ENCODE peak calls at places on chromosome 2, in seven cellular contexts. D is upper lobe of right lung, E is fibroblast of pulmonary artery, Y is upper lobe of left lung, V is epithelial cell of esophagus, B is tibial nerve, A is transverse colon. J is an unnamed sample.

GRCh38 chr2:7567646-7568045 is 650.4 kb downstream of the RNF144A start:
- DNase-seq in D (no peak), B (no peak), Y (no peak), A (peak; percentile 18), E (no peak), V (no peak), J (no peak)

GRCh38 chr2:70190086-70190412 is 770 bp downstream of the C2orf42 start:
- DNase-seq in E (peak; percentile 60), V (no peak), B (no peak), D (no peak), A (peak; percentile 15), Y (no peak), J (no peak)

GRCh38 chr2:218354045-218354444 is 2.6 kb upstream of the CATIP start:
- DNase-seq in D (no peak), B (no peak), Y (no peak), E (no peak), V (no peak), A (no peak), J (no peak)

GRCh38 chr2:164625378-164625971 is 4.2 kb upstream of the GRB14 start:
- DNase-seq in D (no peak), A (no peak), V (peak; percentile 79), B (no peak), E (peak; percentile 67), Y (no peak), J (no peak)

GRCh38 chr2:66717491-66717890 is 282.6 kb downstream of the MEIS1 start:
- DNase-seq in Y (no peak), B (no peak), E (peak; percentile 14), D (no peak), A (no peak), V (no peak), J (no peak)

GRCh38 chr2:59584958-59585357 is 968.5 kb downstream of the BCL11A start:
- DNase-seq in V (peak; percentile 9), E (no peak), B (no peak), D (no peak), Y (no peak), A (peak; percentile 8), J (no peak)

GRCh38 chr2:171972329-171972982 is 27.3 kb upstream of the METAP1D start:
- DNase-seq in A (no peak), D (no peak), B (no peak), V (no peak), Y (no peak), E (peak; percentile 3), J (no peak)

GRCh38 chr2:1869987-1870386 is 125.7 kb upstream of the PXDN start:
- DNase-seq in B (no peak), Y (no peak), A (no peak), V (peak; percentile 8), D (no peak), E (no peak), J (no peak)

GRCh38 chr2:23524261-23524706 is 139.3 kb downstream of the KLHL29 start:
- DNase-seq in E (peak; percentile 28), D (no peak), B (no peak), A (no peak), V (peak; percentile 61), Y (peak; percentile 83), J (no peak)

GRCh38 chr2:19176977-19177376 is 181.4 kb downstream of the OSR1 start:
- DNase-seq in Y (no peak), V (peak; percentile 28), E (peak; percentile 35), A (no peak), B (no peak), D (no peak), J (no peak)

GRCh38 chr2:75729861-75730260 is 19.1 kb upstream of the GCFC2 start:
- DNase-seq in V (peak; percentile 26), Y (no peak), B (no peak), E (peak; percentile 26), D (no peak), A (no peak), J (no peak)

GRCh38 chr2:67234443-67234842 is 162.7 kb upstream of the ETAA1 start:
- DNase-seq in Y (no peak), V (peak; percentile 34), B (no peak), A (no peak), E (peak; percentile 69), D (no peak), J (no peak)

GRCh38 chr2:119249311-119249710 is 25.7 kb downstream of the STEAP3 start:
- DNase-seq in Y (no peak), V (no peak), E (no peak), D (no peak), B (no peak), A (no peak), J (no peak)

GRCh38 chr2:199716807-199717586 is 134.0 kb downstream of the FTCDNL1 start:
- DNase-seq in E (no peak), Y (no peak), B (no peak), V (peak; percentile 71), D (no peak), A (no peak), J (no peak)

GRCh38 chr2:105802587-105802986 is 57.9 kb downstream of the NCK2 start:
- DNase-seq in E (no peak), V (peak; percentile 53), D (no peak), Y (no peak), B (no peak), A (no peak), J (no peak)

GRCh38 chr2:49621014-49621413 is 466.7 kb upstream of the FSHR start:
- DNase-seq in Y (no peak), D (no peak), V (no peak), B (no peak), E (no peak), A (no peak), J (no peak)

GRCh38 chr2:238887616-238888015 is 39.7 kb downstream of the TWIST2 start:
- DNase-seq in Y (no peak), A (no peak), D (no peak), V (no peak), B (no peak), E (no peak), J (no peak)

GRCh38 chr2:27075219-27075871 is 3.1 kb upstream of the EMILIN1 start:
- DNase-seq in V (no peak), E (peak; percentile 76), A (peak; percentile 71), D (no peak), B (no peak), Y (no peak), J (no peak)

GRCh38 chr2:120441744-120442471 is 96.0 kb downstream of the INHBB start:
- DNase-seq in A (peak; percentile 46), B (peak; percentile 25), V (peak; percentile 63), Y (peak; percentile 91), D (peak; percentile 85), E (peak; percentile 25), J (no peak)

GRCh38 chr2:240525802-240526201 is 32.0 kb downstream of the ANKMY1 start:
- DNase-seq in V (no peak), A (no peak), E (no peak), B (no peak), Y (no peak), D (no peak), J (peak; percentile 44)

GRCh38 chr2:160474891-160475795 is 18.5 kb downstream of the RBMS1 start:
- DNase-seq in B (no peak), Y (no peak), V (no peak), A (no peak), E (peak; percentile 53), D (no peak), J (no peak)

GRCh38 chr2:127515383-127515915 is 10.8 kb downstream of the IWS1 start:
- DNase-seq in B (no peak), V (no peak), D (no peak), Y (no peak), A (no peak), E (peak; percentile 33), J (no peak)

GRCh38 chr2:240817496-240818292 is 2.3 kb downstream of the KIF1A start:
- DNase-seq in D (peak; percentile 61), Y (peak; percentile 77), A (no peak), V (no peak), B (no peak), E (no peak), J (peak; percentile 70)

GRCh38 chr2:80154231-80154915 is 150.2 kb downstream of the LRRTM1 start:
- DNase-seq in V (no peak), A (no peak), E (no peak), Y (no peak), D (no peak), B (no peak), J (no peak)

GRCh38 chr2:85577386-85578242 is at the start of gene VAMP8:
- DNase-seq in B (no peak), D (peak; percentile 92), Y (peak; percentile 75), E (no peak), A (peak; percentile 91), V (peak; percentile 91), J (no peak)

GRCh38 chr2:54279385-54279784 is 23.4 kb upstream of the TSPYL6 start:
- DNase-seq in D (no peak), A (no peak), Y (no peak), V (no peak), B (no peak), E (no peak), J (no peak)
- TF ChIP-seq CTCF in D (no peak), A (no peak), Y (no peak), V (peak; percentile 5), B (no peak), E (peak; percentile 24), J (peak; percentile 57)

DNA sequence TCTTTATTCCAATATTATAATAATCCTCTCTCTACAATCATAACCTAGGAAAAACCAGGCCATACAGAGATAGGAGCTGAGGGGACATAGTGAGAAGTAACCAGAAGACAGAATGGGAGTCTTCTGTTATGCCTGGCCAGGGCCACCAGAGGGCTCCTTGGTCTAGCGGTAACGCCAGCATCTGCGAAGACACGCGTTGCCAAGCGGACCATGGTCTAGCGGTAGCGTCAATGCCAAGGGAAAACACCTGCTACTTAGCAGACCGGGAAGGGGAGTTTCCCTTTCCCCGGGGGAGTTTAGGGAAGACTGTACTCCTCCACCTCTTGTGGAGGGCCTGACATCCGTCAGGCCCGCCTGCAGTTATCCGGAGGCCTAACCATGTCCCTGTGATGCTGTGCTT is 36.6 kb downstream of the ARL6IP6 start:
- DNase-seq in V (peak; percentile 34), Y (peak; percentile 21), A (no peak), D (no peak), B (no peak), E (peak; percentile 51), J (no peak)
- TF ChIP-seq CTCF in V (peak; percentile 57), Y (no peak), A (no peak), D (peak; percentile 16), B (no peak), E (peak; percentile 54), J (peak; percentile 65)

GRCh38 chr2:235669983-235670962 is 176.4 kb downstream of the AGAP1 start:
- DNase-seq in Y (peak; percentile 92), A (peak; percentile 70), D (peak; percentile 74), V (peak; percentile 75), E (peak; percentile 80), B (peak; percentile 40), J (peak; percentile 76)
- TF ChIP-seq CTCF in Y (peak; percentile 25), A (peak; percentile 49), D (peak; percentile 43), V (peak; percentile 28), E (peak; percentile 28), B (peak; percentile 73), J (peak; percentile 74)

DNA sequence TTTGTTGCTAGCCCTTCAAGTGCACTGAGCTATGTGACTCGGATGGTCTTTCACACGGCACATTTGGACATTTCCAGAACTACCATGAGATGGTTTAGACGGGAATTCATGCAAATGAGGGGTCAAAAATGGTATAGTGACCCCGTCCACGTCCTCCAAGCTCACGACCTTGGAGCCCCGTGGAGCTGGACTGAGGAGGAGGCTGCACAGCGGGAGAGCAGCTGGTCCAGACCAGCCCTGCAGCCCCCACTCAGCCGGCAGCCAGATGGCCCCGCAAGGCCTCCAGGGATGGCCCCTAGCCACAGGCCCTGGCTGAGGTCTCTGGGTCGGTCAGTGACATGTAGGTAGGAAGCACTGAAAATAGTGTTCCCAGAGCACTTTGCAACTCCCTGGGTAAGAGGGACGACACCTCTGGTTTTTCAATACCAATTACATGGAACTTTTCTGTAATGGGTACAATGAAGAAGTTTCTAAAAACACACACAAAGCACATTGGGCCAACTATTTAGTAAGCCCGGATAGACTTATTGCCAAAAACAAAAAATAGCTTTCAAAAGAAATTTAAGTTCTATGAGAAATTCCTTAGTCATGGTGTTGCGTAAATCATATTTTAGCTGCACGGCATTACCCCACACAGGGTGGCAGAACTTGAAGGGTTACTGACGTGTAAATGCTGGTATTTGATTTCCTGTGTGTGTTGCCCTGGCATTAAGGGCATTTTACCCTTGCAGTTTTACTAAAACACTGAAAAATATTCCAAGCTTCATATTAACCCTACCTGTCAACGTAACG is 88.8 kb downstream of the EPAS1 start:
- DNase-seq in V (peak; percentile 91), E (peak; percentile 73), D (no peak), A (no peak), B (no peak), Y (no peak), J (peak; percentile 64)
- TF ChIP-seq CTCF in V (no peak), E (no peak), D (no peak), A (no peak), B (no peak), Y (no peak), J (no peak)